ENCODE peak calls at places on chromosome 9, in eight cellular contexts. J, P, S, I, B, D, C and L are unnamed samples.

GRCh38 chr9:128885376-128885775 is 3.4 kb downstream of the LRRC8A start:
- DNase-seq in J (no peak), P (no peak), S (no peak), I (no peak), B (no peak), D (no peak), C (no peak), L (no peak)

GRCh38 chr9:114341152-114341830 is 11.6 kb downstream of the ORM2 start:
- DNase-seq in J (no peak), P (no peak), S (no peak), I (no peak), B (no peak), D (no peak), C (no peak), L (no peak)

GRCh38 chr9:127458921-127459320 is 7.6 kb downstream of the LRSAM1 start:
- DNase-seq in J (no peak), P (no peak), S (no peak), I (no peak), B (no peak), D (no peak), C (no peak), L (no peak)

GRCh38 chr9:77793909-77794308 is 145.8 kb upstream of the GNA14 start:
- DNase-seq in J (no peak), P (no peak), S (no peak), I (no peak), B (no peak), D (peak; percentile 18), C (peak; percentile 79), L (no peak)

GRCh38 chr9:80648336-80648735 is 1041.0 kb downstream of the TLE1 start:
- DNase-seq in J (no peak), P (no peak), S (no peak), I (no peak), B (no peak), D (no peak), C (no peak), L (no peak)

GRCh38 chr9:127361561-127361960 is 35.4 kb upstream of the SLC2A8 start:
- DNase-seq in J (no peak), P (no peak), S (no peak), I (no peak), B (no peak), D (no peak), C (no peak), L (no peak)

GRCh38 chr9:33159058-33159759 is 7.9 kb downstream of the B4GALT1 start:
- DNase-seq in J (peak; percentile 62), P (peak; percentile 48), S (no peak), I (no peak), B (no peak), D (no peak), C (peak; percentile 56), L (no peak)

GRCh38 chr9:127139775-127140174 is 17.3 kb upstream of the ANGPTL2 start:
- DNase-seq in J (no peak), P (no peak), S (no peak), I (no peak), B (no peak), D (no peak), C (no peak), L (no peak)

GRCh38 chr9:115237383-115238087 is 119.6 kb upstream of the TNC start:
- DNase-seq in J (no peak), P (no peak), S (no peak), I (no peak), B (no peak), D (no peak), C (peak; percentile 24), L (no peak)

GRCh38 chr9:125075997-125076396 is 67.3 kb downstream of the SCAI start:
- DNase-seq in J (no peak), P (no peak), S (no peak), I (no peak), B (no peak), D (no peak), C (no peak), L (no peak)

GRCh38 chr9:125994066-125994943 is 247.1 kb downstream of the PBX3 start:
- DNase-seq in J (no peak), P (no peak), S (peak; percentile 29), I (peak; percentile 26), B (no peak), D (no peak), C (no peak), L (no peak)

GRCh38 chr9:74120061-74120460 is 377.1 kb upstream of the RORB start:
- DNase-seq in J (no peak), P (no peak), S (no peak), I (no peak), B (no peak), D (no peak), C (no peak), L (no peak)

GRCh38 chr9:135167356-135167755 is 79.9 kb downstream of the OLFM1 start:
- DNase-seq in J (no peak), P (no peak), S (no peak), I (no peak), B (no peak), D (no peak), C (no peak), L (no peak)
- H3K9me3 ChIP-seq in J (no peaks in the 10 kb centered on the region), P (no peaks in the 10 kb centered on the region), S (no peaks in the 10 kb centered on the region), I (no peaks in the 10 kb centered on the region), B (no peaks in the 10 kb centered on the region), D (no peaks in the 10 kb centered on the region), C (no peaks in the 10 kb centered on the region), L (no peaks in the 10 kb centered on the region)

GRCh38 chr9:40925149-40925548 is 203.3 kb downstream of the FOXD4L6 start:
- DNase-seq in J (no peak), P (no peak), S (peak; percentile 21), I (no peak), B (no peak), D (no peak), C (no peak), L (no peak)

GRCh38 chr9:40927260-40927631 is 201.2 kb downstream of the FOXD4L6 start:
- DNase-seq in J (no peak), P (no peak), S (peak; percentile 17), I (no peak), B (no peak), D (no peak), C (no peak), L (no peak)

GRCh38 chr9:40926404-40927259 is 201.8 kb downstream of the FOXD4L6 start:
- DNase-seq in J (no peak), P (no peak), S (peak; percentile 22), I (no peak), B (no peak), D (no peak), C (no peak), L (no peak)

GRCh38 chr9:40928803-40929487 is 199.5 kb downstream of the FOXD4L6 start:
- DNase-seq in J (no peak), P (no peak), S (peak; percentile 20), I (no peak), B (no peak), D (no peak), C (no peak), L (no peak)

GRCh38 chr9:40927851-40928802 is 200.4 kb downstream of the FOXD4L6 start:
- DNase-seq in J (no peak), P (no peak), S (peak; percentile 37), I (no peak), B (no peak), D (no peak), C (no peak), L (no peak)
- H3K9me3 ChIP-seq in J (peaks cover 28% of the 10 kb centered on the region), P (peaks cover 81% of the 10 kb centered on the region), S (peaks cover 85% of the 10 kb centered on the region), I (no peaks in the 10 kb centered on the region), B (peaks cover 14% of the 10 kb centered on the region), D (no peaks in the 10 kb centered on the region), C (no peaks in the 10 kb centered on the region), L (peaks cover 54% of the 10 kb centered on the region)

DNA sequence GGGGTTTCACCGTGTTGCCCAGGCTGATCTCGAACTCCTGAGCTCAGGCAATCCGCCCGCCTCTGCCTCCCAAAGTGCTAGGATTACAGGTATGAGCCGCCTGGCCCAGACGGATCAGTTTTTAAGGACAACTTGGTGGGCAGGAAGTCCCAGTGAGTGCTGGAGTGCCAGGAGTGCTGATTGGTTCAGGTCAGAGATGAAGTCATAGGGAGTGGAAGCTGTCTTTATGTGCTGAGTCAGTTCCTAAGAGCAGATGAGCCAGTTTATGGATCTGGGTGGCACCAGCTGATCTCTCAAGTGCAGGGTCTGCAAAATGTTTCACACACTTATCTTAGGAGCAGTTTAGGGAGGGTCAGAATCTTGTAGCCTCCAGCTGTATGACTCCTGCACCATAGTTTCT is 292.1 kb upstream of the ELAVL2 start:
- DNase-seq in J (no peak), P (no peak), S (no peak), I (no peak), B (no peak), D (no peak), C (no peak), L (no peak)
- H3K9me3 ChIP-seq in J (no peaks in the 10 kb centered on the region), P (peaks cover 3% of the 10 kb centered on the region), S (no peaks in the 10 kb centered on the region), I (no peaks in the 10 kb centered on the region), B (no peaks in the 10 kb centered on the region), D (no peaks in the 10 kb centered on the region), C (no peaks in the 10 kb centered on the region), L (no peaks in the 10 kb centered on the region)

DNA sequence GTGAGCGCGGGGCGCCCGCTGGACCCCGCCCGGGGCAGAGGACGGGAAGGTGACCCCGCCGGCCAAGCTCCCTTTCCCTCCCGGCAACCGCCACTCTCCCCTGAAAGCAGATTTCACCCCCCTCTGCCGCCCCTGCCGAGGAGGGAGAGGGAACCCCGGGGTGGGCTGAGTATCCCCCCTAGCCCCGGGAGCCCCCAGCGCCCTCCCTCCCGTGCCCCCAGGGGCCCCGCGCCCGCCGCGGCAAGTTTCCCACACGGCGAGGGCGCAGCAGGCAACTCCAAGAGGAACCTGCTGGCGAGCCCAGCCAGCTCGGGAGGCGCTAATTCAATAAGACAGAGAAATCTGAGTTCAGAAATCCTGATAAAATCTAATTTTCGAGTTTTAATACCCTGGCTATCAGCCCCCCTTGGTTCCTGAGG is 1.6 kb downstream of the NTNG2 start:
- DNase-seq in J (no peak), P (peak; percentile 7), S (peak; percentile 64), I (no peak), B (no peak), D (no peak), C (peak; percentile 68), L (no peak)
- H3K9me3 ChIP-seq in J (no peaks in the 10 kb centered on the region), P (no peaks in the 10 kb centered on the region), S (no peaks in the 10 kb centered on the region), I (no peaks in the 10 kb centered on the region), B (no peaks in the 10 kb centered on the region), D (no peaks in the 10 kb centered on the region), C (no peaks in the 10 kb centered on the region), L (no peaks in the 10 kb centered on the region)

GRCh38 chr9:2311920-2312319 is 296.8 kb downstream of the SMARCA2 start:
- DNase-seq in J (no peak), P (no peak), S (no peak), I (no peak), B (no peak), D (no peak), C (no peak), L (no peak)
- H3K9me3 ChIP-seq in J (no peaks in the 10 kb centered on the region), P (peaks cover 14% of the 10 kb centered on the region), S (peaks cover 70% of the 10 kb centered on the region), I (peaks cover 16% of the 10 kb centered on the region), B (no peaks in the 10 kb centered on the region), D (peaks cover 6% of the 10 kb centered on the region), C (peaks cover 10% of the 10 kb centered on the region), L (no peaks in the 10 kb centered on the region)